ENCODE peak calls at places on chromosomes 16 and 17, in four cellular contexts. C is WTC11, E is HepG2, K is K562. J is an unnamed sample.

GRCh38 chr17:77344038-77344437 is 203.3 kb downstream of the SEC14L1 start:
- DNase-seq in C (no peak), E (no peak), K (no peak), J (no peak)

GRCh38 chr17:63420868-63421680 is 25.0 kb downstream of the CYB561 start:
- DNase-seq in C (no peak), E (no peak), K (no peak), J (no peak)

GRCh38 chr17:50133028-50133768 is 3.2 kb upstream of the SAMD14 start:
- DNase-seq in C (no peak), E (peak), K (no peak), J (no peak)

GRCh38 chr16:18966791-18967190 is 16.9 kb upstream of the TMC7 start:
- DNase-seq in C (no peak), E (no peak), K (no peak), J (no peak)

GRCh38 chr16:60905806-60906205 is 1130.4 kb downstream of the CDH8 start:
- DNase-seq in C (no peak), E (no peak), K (no peak), J (no peak)

GRCh38 chr17:47978324-47978723 is 7.4 kb downstream of the CDK5RAP3 start:
- DNase-seq in C (peak), E (peak), K (peak), J (peak)

GRCh38 chr17:39668141-39668924 is at the start of gene PNMT:
- DNase-seq in C (peak), E (peak), K (peak), J (peak)

GRCh38 chr16:84467256-84467655 is 37.2 kb downstream of the MEAK7 start:
- DNase-seq in C (no peak), E (no peak), K (no peak), J (no peak)

GRCh38 chr16:67555795-67556212 is 6.5 kb upstream of the CTCF start:
- DNase-seq in C (no peak), E (no peak), K (no peak), J (no peak)

GRCh38 chr16:84699147-84699711 is 571 bp upstream of the USP10 start:
- DNase-seq in C (no peak), E (no peak), K (no peak), J (peak)

GRCh38 chr16:48014349-48015135 is 141.3 kb downstream of the ABCC12 start:
- DNase-seq in C (no peak), E (peak), K (no peak), J (no peak)

GRCh38 chr16:26273607-26274006 is 581.8 kb downstream of the HS3ST4 start:
- DNase-seq in C (no peak), E (no peak), K (no peak), J (no peak)

GRCh38 chr16:84158455-84158854 is 13.3 kb downstream of the DNAAF1 start:
- DNase-seq in C (no peak), E (no peak), K (no peak), J (no peak)

GRCh38 chr16:30076276-30076791 is 540 bp downstream of the PPP4C start:
- DNase-seq in C (no peak), E (no peak), K (no peak), J (peak)

GRCh38 chr16:70746708-70747424 is 54.1 kb downstream of the VAC14 start:
- DNase-seq in C (no peak), E (peak), K (peak), J (no peak)

GRCh38 chr16:67396775-67397450 is 3.6 kb upstream of the TPPP3 start:
- DNase-seq in C (no peak), E (no peak), K (no peak), J (no peak)

GRCh38 chr16:27520982-27521673 is 28.6 kb downstream of the GTF3C1 start:
- DNase-seq in C (no peak), E (no peak), K (no peak), J (no peak)

GRCh38 chr17:32876414-32877163 is at the start of gene MYO1D:
- DNase-seq in C (peak), E (peak), K (peak), J (peak)

GRCh38 chr17:50148226-50149098 is 2.0 kb downstream of the PPP1R9B start:
- DNase-seq in C (no peak), E (peak), K (peak), J (no peak)

GRCh38 chr17:42182927-42183734 is 2.1 kb downstream of the HCRT start:
- DNase-seq in C (no peak), E (peak), K (peak), J (no peak)

GRCh38 chr17:43676471-43676870 is 14.7 kb upstream of the MEOX1 start:
- DNase-seq in C (no peak), E (peak), K (no peak), J (no peak)

GRCh38 chr17:72772331-72772821 is 320.1 kb downstream of the SLC39A11 start:
- DNase-seq in C (no peak), E (no peak), K (no peak), J (no peak)

DNA sequence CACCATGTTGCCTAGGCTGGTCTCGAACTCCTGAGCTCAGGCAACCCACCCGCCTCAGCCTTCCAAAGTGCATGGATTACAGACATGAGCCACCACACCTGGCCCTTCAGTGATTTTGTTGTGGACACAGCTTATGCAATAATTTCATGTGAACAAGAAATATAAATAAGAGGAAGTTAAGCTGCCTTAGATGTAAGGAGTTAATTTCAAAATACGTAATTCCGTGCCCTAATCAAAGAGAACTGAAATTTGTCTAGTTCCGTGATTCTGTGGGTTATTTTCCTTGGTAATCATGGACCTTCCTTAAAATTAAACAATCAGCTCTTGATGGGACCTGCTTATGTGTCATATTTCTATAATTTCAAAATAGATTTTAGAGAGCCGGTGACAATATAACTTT is 11.9 kb downstream of the TVP23A start:
- DNase-seq in C (no peak), E (no peak), K (no peak), J (no peak)
- TF ChIP-seq ELF4 in C (no peak), E (no peak), K (no peak), J (no peak)

DNA sequence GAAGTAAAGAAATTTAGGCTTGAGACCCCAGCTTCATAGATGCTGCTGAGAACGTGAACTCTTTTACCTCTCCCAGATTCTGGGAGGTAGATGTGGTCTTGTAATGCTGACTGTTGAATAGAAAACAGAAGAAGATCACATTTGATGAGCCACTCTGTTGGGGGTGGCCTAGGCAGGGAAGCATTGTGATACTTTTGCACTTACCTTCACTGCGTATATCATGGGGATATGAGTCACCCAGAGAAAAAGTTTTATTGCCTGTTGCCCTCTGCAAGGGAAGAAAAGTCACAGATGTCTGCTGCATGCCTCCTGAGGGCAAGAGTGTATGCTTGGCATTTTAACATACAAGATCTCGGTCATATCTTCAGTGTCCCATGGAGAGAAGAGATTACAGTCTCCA is 365.4 kb downstream of the SNX29 start:
- DNase-seq in C (no peak), E (no peak), K (no peak), J (no peak)
- TF ChIP-seq ELF4 in C (no peak), E (no peak), K (no peak), J (no peak)

GRCh38 chr16:69382421-69382820 is 3.4 kb downstream of the TERF2 start:
- DNase-seq in C (no peak), E (no peak), K (no peak), J (no peak)
- TF ChIP-seq ELF4 in C (no peak), E (no peak), K (no peak), J (no peak)

GRCh38 chr17:83189673-83190385 is 110.4 kb downstream of the METRNL start:
- DNase-seq in C (no peak), E (peak), K (no peak), J (no peak)
- TF ChIP-seq ELF4 in C (no peak), E (no peak), K (no peak), J (no peak)

DNA sequence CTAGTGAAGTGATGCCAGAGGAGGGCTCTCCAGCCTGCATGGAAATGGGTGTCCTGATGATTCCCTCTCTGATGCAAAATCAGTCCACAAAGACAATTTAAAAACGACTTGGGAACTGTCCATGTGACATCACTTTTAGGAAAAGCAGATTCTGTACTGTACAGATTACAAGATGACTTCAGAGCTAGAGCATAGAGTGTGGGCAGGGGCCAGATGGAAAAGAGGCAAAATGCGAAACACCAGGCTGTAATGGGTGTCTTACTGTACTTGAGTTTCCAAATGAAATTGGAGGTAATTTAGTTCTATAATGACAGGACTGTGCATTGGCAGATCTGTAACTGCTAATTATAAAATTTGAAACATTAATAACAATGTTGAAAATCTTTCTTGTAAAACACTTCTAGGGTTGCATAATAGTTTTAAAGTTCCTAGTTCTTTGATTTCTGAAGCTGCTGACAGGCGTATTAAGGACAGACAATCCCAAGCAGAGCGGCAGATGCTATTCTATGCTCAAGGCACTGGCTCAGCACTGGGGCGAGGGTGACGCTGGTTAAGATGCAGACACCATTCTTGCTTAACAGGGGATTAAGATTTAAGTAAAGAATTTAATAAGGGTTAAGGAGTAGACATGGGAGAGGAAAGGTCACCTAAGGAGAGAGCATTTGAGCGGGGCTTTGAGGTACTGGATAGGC is 29.6 kb downstream of the OGFOD1 start:
- DNase-seq in C (no peak), E (no peak), K (no peak), J (no peak)
- TF ChIP-seq ELF4 in C (no peak), E (no peak), K (no peak), J (no peak)

GRCh38 chr16:88640520-88641247 is 2.3 kb downstream of the IL17C start:
- DNase-seq in C (no peak), E (no peak), K (no peak), J (no peak)
- TF ChIP-seq ELF4 in C (no peak), E (no peak), K (no peak), J (no peak)

DNA sequence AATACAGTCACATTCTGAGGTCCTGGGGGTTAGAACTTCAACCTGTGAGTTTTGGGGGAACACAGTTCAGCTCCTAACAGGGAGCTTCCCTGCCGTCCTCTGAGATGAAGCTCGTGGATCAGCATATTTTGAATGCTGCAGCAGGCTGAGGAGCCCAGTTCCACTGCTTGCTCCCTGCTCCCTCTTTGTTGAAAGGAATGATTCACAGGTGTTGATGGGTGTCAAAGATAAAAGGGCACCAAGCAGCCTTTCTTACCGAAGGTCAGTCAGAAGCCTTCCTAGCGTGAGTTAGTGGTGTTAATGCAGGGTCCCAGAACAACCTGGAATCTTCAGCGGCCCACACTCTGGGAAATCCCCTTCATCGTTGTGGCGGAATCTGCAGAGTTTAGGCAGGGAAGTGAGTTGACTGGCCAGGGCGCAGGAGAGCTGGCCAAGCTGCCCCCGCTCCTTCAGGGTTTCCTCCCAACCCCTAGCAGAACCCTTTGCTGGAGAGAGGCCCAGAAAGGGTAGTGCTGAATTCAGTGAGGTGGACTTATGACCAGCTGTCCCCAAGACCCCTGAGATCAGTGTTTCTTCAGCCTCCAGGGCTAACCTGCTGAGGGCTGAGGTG is 114.8 kb downstream of the GNAO1 start:
- DNase-seq in C (no peak), E (no peak), K (no peak), J (no peak)
- TF ChIP-seq ELF4 in C (no peak), E (no peak), K (no peak), J (no peak)

GRCh38 chr16:81067166-81067565 is 9.9 kb downstream of the C16orf46 start:
- DNase-seq in C (no peak), E (no peak), K (no peak), J (no peak)
- TF ChIP-seq ELF4 in C (no peak), E (no peak), K (no peak), J (no peak)

GRCh38 chr17:27244481-27245223 is 49.3 kb upstream of the WSB1 start:
- DNase-seq in C (peak), E (peak), K (no peak), J (no peak)
- TF ChIP-seq ELF4 in C (no peak), E (no peak), K (no peak), J (no peak)

GRCh38 chr17:74085434-74085833 is 118.0 kb upstream of the RPL38 start:
- DNase-seq in C (peak), E (no peak), K (peak), J (peak)

GRCh38 chr17:74094651-74095050 is 108.8 kb upstream of the RPL38 start:
- DNase-seq in C (no peak), E (no peak), K (no peak), J (no peak)

GRCh38 chr17:74086992-74087391 is 116.5 kb upstream of the RPL38 start:
- DNase-seq in C (no peak), E (no peak), K (no peak), J (no peak)

GRCh38 chr17:74089869-74090464 is 113.5 kb upstream of the RPL38 start:
- DNase-seq in C (peak), E (peak), K (peak), J (peak)
- TF ChIP-seq ELF4 in C (no peak), E (no peak), K (no peak), J (no peak)